ENCODE peak calls at places on chromosomes 16 and 17, in seven cellular contexts. One of them, this sample, is unnamed.

GRCh38 chr17:7380855-7381683 is at the start of gene TNK1:
- DNase-seq in mucosa of descending colon: peak
- DNase-seq in astrocyte of the spinal cord: no peak
- DNase-seq in choroid plexus epithelial cell: no peak
- DNase-seq in IMR-90: no peak
- DNase-seq in body of pancreas: peak
- DNase-seq in AG10803: no peak
- DNase-seq in this sample: no peak

GRCh38 chr16:72201387-72201786 is 29.4 kb upstream of the PMFBP1 start:
- DNase-seq in choroid plexus epithelial cell: no peak
- DNase-seq in mucosa of descending colon: no peak
- DNase-seq in astrocyte of the spinal cord: no peak
- DNase-seq in body of pancreas: no peak
- DNase-seq in AG10803: no peak
- DNase-seq in IMR-90: no peak
- DNase-seq in this sample: no peak

GRCh38 chr16:75252049-75252864 is 833 bp upstream of the BCAR1 start:
- DNase-seq in astrocyte of the spinal cord: no peak
- DNase-seq in AG10803: no peak
- DNase-seq in choroid plexus epithelial cell: no peak
- DNase-seq in body of pancreas: no peak
- DNase-seq in mucosa of descending colon: no peak
- DNase-seq in IMR-90: no peak
- DNase-seq in this sample: no peak

GRCh38 chr17:50144845-50145531 is 5.5 kb downstream of the PPP1R9B start:
- DNase-seq in astrocyte of the spinal cord: no peak
- DNase-seq in mucosa of descending colon: no peak
- DNase-seq in choroid plexus epithelial cell: no peak
- DNase-seq in IMR-90: no peak
- DNase-seq in body of pancreas: no peak
- DNase-seq in AG10803: no peak
- DNase-seq in this sample: no peak

GRCh38 chr17:16215965-16216316 is 607 bp upstream of the NCOR1 start:
- DNase-seq in body of pancreas: no peak
- DNase-seq in AG10803: peak
- DNase-seq in mucosa of descending colon: peak
- DNase-seq in astrocyte of the spinal cord: no peak
- DNase-seq in choroid plexus epithelial cell: no peak
- DNase-seq in IMR-90: no peak
- DNase-seq in this sample: no peak

GRCh38 chr17:44219636-44220210 is at the start of gene UBTF:
- DNase-seq in choroid plexus epithelial cell: peak
- DNase-seq in astrocyte of the spinal cord: peak
- DNase-seq in IMR-90: peak
- DNase-seq in body of pancreas: peak
- DNase-seq in AG10803: peak
- DNase-seq in mucosa of descending colon: peak
- DNase-seq in this sample: peak

GRCh38 chr17:7283471-7284216 is 2.1 kb downstream of the SLC2A4 start:
- DNase-seq in body of pancreas: no peak
- DNase-seq in mucosa of descending colon: no peak
- DNase-seq in choroid plexus epithelial cell: no peak
- DNase-seq in AG10803: no peak
- DNase-seq in IMR-90: no peak
- DNase-seq in astrocyte of the spinal cord: no peak
- DNase-seq in this sample: no peak

GRCh38 chr16:48623304-48624016 is 13.5 kb upstream of the N4BP1 start:
- DNase-seq in IMR-90: peak
- DNase-seq in astrocyte of the spinal cord: peak
- DNase-seq in AG10803: peak
- DNase-seq in body of pancreas: peak
- DNase-seq in choroid plexus epithelial cell: peak
- DNase-seq in mucosa of descending colon: peak
- DNase-seq in this sample: peak

GRCh38 chr17:17018021-17018441 is 24.2 kb upstream of the MPRIP start:
- DNase-seq in choroid plexus epithelial cell: no peak
- DNase-seq in astrocyte of the spinal cord: no peak
- DNase-seq in body of pancreas: peak
- DNase-seq in mucosa of descending colon: peak
- DNase-seq in IMR-90: no peak
- DNase-seq in AG10803: no peak
- DNase-seq in this sample: no peak

GRCh38 chr17:50298018-50298417 is 23.8 kb downstream of the TMEM92 start:
- DNase-seq in body of pancreas: no peak
- DNase-seq in mucosa of descending colon: no peak
- DNase-seq in astrocyte of the spinal cord: no peak
- DNase-seq in IMR-90: no peak
- DNase-seq in AG10803: no peak
- DNase-seq in choroid plexus epithelial cell: no peak
- DNase-seq in this sample: no peak

GRCh38 chr17:55062921-55063320 is 94.4 kb downstream of the STXBP4 start:
- DNase-seq in body of pancreas: no peak
- DNase-seq in AG10803: peak
- DNase-seq in choroid plexus epithelial cell: peak
- DNase-seq in IMR-90: peak
- DNase-seq in mucosa of descending colon: no peak
- DNase-seq in astrocyte of the spinal cord: peak
- DNase-seq in this sample: no peak

GRCh38 chr17:50527155-50527762 is 5.3 kb upstream of the EPN3 start:
- DNase-seq in choroid plexus epithelial cell: no peak
- DNase-seq in body of pancreas: no peak
- DNase-seq in astrocyte of the spinal cord: no peak
- DNase-seq in IMR-90: no peak
- DNase-seq in mucosa of descending colon: no peak
- DNase-seq in AG10803: no peak
- DNase-seq in this sample: no peak

GRCh38 chr16:68383858-68384257 is 64.5 kb downstream of the SMPD3 start:
- DNase-seq in AG10803: no peak
- DNase-seq in mucosa of descending colon: no peak
- DNase-seq in astrocyte of the spinal cord: no peak
- DNase-seq in IMR-90: no peak
- DNase-seq in body of pancreas: no peak
- DNase-seq in choroid plexus epithelial cell: no peak
- DNase-seq in this sample: no peak

GRCh38 chr16:68381363-68381724 is 67.0 kb downstream of the SMPD3 start:
- DNase-seq in choroid plexus epithelial cell: no peak
- DNase-seq in body of pancreas: no peak
- DNase-seq in AG10803: no peak
- DNase-seq in mucosa of descending colon: no peak
- DNase-seq in IMR-90: no peak
- DNase-seq in astrocyte of the spinal cord: no peak
- DNase-seq in this sample: no peak

GRCh38 chr16:68380676-68381362 is 67.5 kb downstream of the SMPD3 start:
- DNase-seq in body of pancreas: no peak
- DNase-seq in choroid plexus epithelial cell: no peak
- DNase-seq in astrocyte of the spinal cord: no peak
- DNase-seq in mucosa of descending colon: no peak
- DNase-seq in AG10803: no peak
- DNase-seq in IMR-90: no peak
- DNase-seq in this sample: no peak

GRCh38 chr16:68380348-68380670 is 68.0 kb downstream of the SMPD3 start:
- DNase-seq in choroid plexus epithelial cell: no peak
- DNase-seq in body of pancreas: no peak
- DNase-seq in AG10803: no peak
- DNase-seq in astrocyte of the spinal cord: no peak
- DNase-seq in IMR-90: no peak
- DNase-seq in mucosa of descending colon: no peak
- DNase-seq in this sample: no peak

GRCh38 chr16:68382296-68382718 is 66.0 kb downstream of the SMPD3 start:
- DNase-seq in AG10803: no peak
- DNase-seq in mucosa of descending colon: peak
- DNase-seq in choroid plexus epithelial cell: no peak
- DNase-seq in IMR-90: no peak
- DNase-seq in astrocyte of the spinal cord: no peak
- DNase-seq in body of pancreas: no peak
- DNase-seq in this sample: no peak
- TF ChIP-seq CTCF in AG10803: peak
- TF ChIP-seq CTCF in mucosa of descending colon: peak
- TF ChIP-seq CTCF in choroid plexus epithelial cell: peak
- TF ChIP-seq CTCF in IMR-90: no peak
- TF ChIP-seq CTCF in astrocyte of the spinal cord: peak
- TF ChIP-seq CTCF in body of pancreas: peak
- TF ChIP-seq CTCF in this sample: peak

DNA sequence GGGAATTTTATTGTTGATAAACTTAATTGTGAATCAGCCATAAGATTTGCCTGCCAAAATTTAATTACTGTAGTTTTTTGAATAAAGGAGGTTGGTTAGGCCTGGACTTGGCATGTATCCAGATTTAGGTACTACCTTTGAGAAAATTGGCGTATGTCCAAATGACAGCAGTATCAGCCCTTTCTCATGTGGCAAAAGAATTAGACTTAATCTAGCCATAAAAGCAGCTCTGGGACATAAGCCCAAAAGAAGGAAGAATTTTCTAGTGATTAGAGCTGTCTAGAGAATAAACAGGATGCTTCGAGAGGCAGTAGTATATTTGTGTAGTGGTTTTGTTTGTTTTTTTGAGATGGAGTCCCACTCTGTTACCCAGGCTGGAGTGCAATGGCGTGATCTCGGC is 27.7 kb downstream of the PPM1E start:
- DNase-seq in choroid plexus epithelial cell: no peak
- DNase-seq in body of pancreas: no peak
- DNase-seq in mucosa of descending colon: no peak
- DNase-seq in AG10803: no peak
- DNase-seq in IMR-90: no peak
- DNase-seq in astrocyte of the spinal cord: no peak
- DNase-seq in this sample: no peak
- TF ChIP-seq CTCF in choroid plexus epithelial cell: no peak
- TF ChIP-seq CTCF in body of pancreas: no peak
- TF ChIP-seq CTCF in mucosa of descending colon: no peak
- TF ChIP-seq CTCF in AG10803: no peak
- TF ChIP-seq CTCF in IMR-90: no peak
- TF ChIP-seq CTCF in astrocyte of the spinal cord: no peak
- TF ChIP-seq CTCF in this sample: no peak

GRCh38 chr17:304461-304860 is 48.1 kb downstream of the RPH3AL start:
- DNase-seq in astrocyte of the spinal cord: no peak
- DNase-seq in mucosa of descending colon: peak
- DNase-seq in AG10803: no peak
- DNase-seq in body of pancreas: no peak
- DNase-seq in choroid plexus epithelial cell: peak
- DNase-seq in IMR-90: no peak
- DNase-seq in this sample: no peak
- TF ChIP-seq CTCF in astrocyte of the spinal cord: no peak
- TF ChIP-seq CTCF in mucosa of descending colon: no peak
- TF ChIP-seq CTCF in AG10803: no peak
- TF ChIP-seq CTCF in body of pancreas: no peak
- TF ChIP-seq CTCF in choroid plexus epithelial cell: no peak
- TF ChIP-seq CTCF in IMR-90: no peak
- TF ChIP-seq CTCF in this sample: no peak

DNA sequence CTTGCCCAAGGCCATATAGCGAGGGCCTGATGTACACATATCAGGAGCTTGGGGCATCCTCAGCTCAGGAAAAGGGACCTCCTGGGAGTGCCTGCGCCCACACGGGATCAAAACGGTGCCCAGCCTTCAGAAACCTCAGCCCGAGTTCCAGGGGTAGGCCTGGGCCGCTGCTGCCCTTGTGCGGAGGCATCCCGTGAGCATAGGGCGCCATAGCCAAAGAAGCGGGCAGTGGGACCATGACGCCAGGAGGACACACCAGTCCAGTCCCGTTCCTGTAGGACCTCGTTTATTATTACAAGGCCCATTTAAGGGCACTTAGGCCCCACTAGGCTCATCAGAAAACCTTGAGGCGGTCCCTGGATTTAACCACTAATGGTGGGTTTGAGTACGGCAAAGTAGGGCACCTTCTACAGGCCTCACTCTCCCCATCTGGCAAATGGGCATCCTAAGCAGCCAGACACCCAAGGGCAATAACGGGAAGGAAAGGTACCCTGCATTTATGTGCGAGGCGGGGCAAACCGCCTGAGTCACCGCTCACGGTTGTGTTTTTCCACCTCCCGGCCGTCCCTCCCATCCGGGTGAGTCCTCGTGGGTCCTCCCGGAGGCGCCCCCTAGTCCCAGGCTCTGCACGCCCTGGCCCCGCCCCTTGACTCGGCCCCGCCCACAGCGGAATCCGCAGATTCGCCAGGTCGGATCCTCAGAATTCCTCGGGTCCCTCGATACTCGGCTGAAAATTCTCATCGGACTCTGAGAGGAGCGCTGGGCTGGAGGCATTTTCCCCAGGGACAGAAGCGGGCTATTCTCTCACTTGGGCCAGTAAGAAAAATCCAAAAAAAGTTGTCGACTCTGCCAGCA is 726 bp upstream of the SETD1A start:
- DNase-seq in astrocyte of the spinal cord: peak
- DNase-seq in mucosa of descending colon: peak
- DNase-seq in AG10803: peak
- DNase-seq in IMR-90: peak
- DNase-seq in body of pancreas: peak
- DNase-seq in choroid plexus epithelial cell: peak
- DNase-seq in this sample: peak
- TF ChIP-seq CTCF in astrocyte of the spinal cord: peak
- TF ChIP-seq CTCF in mucosa of descending colon: no peak
- TF ChIP-seq CTCF in AG10803: peak
- TF ChIP-seq CTCF in IMR-90: peak
- TF ChIP-seq CTCF in body of pancreas: no peak
- TF ChIP-seq CTCF in choroid plexus epithelial cell: peak
- TF ChIP-seq CTCF in this sample: peak

DNA sequence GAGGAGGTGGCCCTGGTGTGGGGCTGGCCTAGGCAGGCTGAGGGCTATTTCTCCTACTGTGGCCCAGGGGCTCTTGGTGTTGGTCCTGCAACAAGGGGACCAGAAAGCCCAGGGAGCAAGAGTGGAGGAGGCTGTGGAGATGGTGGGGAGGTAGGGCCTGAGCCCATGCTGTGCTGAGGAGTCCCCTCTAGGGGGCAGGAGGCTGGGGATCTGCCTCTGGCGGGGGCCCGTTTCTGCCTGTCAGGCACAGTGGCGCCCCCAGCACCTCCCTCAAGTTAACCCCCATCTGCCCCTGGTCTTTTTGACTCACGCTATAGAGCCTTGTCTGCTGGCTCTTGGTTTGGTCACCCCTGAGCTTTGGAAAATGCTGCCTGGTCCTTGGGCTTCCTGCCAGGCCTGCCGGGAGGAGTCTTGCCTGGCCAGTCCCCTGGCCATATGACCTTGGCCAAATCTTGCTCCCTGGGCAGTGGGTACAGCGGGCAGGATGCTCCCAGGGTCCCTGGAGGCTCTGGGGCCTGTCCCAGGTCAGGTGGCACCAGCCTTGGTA is 5.9 kb downstream of the BAIAP2 start:
- DNase-seq in astrocyte of the spinal cord: no peak
- DNase-seq in body of pancreas: no peak
- DNase-seq in choroid plexus epithelial cell: no peak
- DNase-seq in IMR-90: no peak
- DNase-seq in AG10803: no peak
- DNase-seq in mucosa of descending colon: no peak
- DNase-seq in this sample: no peak
- TF ChIP-seq CTCF in astrocyte of the spinal cord: peak
- TF ChIP-seq CTCF in body of pancreas: no peak
- TF ChIP-seq CTCF in choroid plexus epithelial cell: peak
- TF ChIP-seq CTCF in IMR-90: peak
- TF ChIP-seq CTCF in AG10803: peak
- TF ChIP-seq CTCF in mucosa of descending colon: no peak
- TF ChIP-seq CTCF in this sample: peak

GRCh38 chr17:61574542-61575351 is 16.3 kb downstream of the NACA2 start:
- DNase-seq in astrocyte of the spinal cord: peak
- DNase-seq in mucosa of descending colon: no peak
- DNase-seq in choroid plexus epithelial cell: peak
- DNase-seq in IMR-90: peak
- DNase-seq in AG10803: peak
- DNase-seq in body of pancreas: no peak
- DNase-seq in this sample: peak
- TF ChIP-seq CTCF in astrocyte of the spinal cord: peak
- TF ChIP-seq CTCF in mucosa of descending colon: no peak
- TF ChIP-seq CTCF in choroid plexus epithelial cell: peak
- TF ChIP-seq CTCF in IMR-90: peak
- TF ChIP-seq CTCF in AG10803: peak
- TF ChIP-seq CTCF in body of pancreas: no peak
- TF ChIP-seq CTCF in this sample: peak